ENCODE peak calls at places on chromosomes 7 and 10, in nine cellular contexts. One of them, this sample, is unnamed. For H3K4me1, the result is how much of the 10 kb centered on the place peaks cover.

GRCh38 chr10:27100800-27101347 is 580 bp upstream of the ANKRD26 start:
- DNase-seq in HCT116: no peak
- DNase-seq in fibroblast of lung: no peak
- DNase-seq in A673: peak
- DNase-seq in CD8-positive, alpha-beta T cell: peak
- DNase-seq in colonic mucosa: no peak
- DNase-seq in IMR-90: no peak
- DNase-seq in ovary: no peak
- DNase-seq in right lobe of liver: no peak
- DNase-seq in this sample: peak

GRCh38 chr10:123726826-123727225 is 60.7 kb downstream of the GPR26 start:
- DNase-seq in HCT116: no peak
- DNase-seq in fibroblast of lung: no peak
- DNase-seq in A673: no peak
- DNase-seq in CD8-positive, alpha-beta T cell: no peak
- DNase-seq in colonic mucosa: no peak
- DNase-seq in IMR-90: no peak
- DNase-seq in ovary: no peak
- DNase-seq in right lobe of liver: no peak
- DNase-seq in this sample: no peak

GRCh38 chr10:112792487-112793196 is 157.4 kb upstream of the TCF7L2 start:
- DNase-seq in HCT116: no peak
- DNase-seq in fibroblast of lung: peak
- DNase-seq in A673: peak
- DNase-seq in CD8-positive, alpha-beta T cell: no peak
- DNase-seq in colonic mucosa: peak
- DNase-seq in IMR-90: peak
- DNase-seq in ovary: no peak
- DNase-seq in right lobe of liver: no peak
- DNase-seq in this sample: peak

GRCh38 chr7:73978681-73979563 is 49.1 kb upstream of the ELN start:
- DNase-seq in HCT116: peak
- DNase-seq in fibroblast of lung: peak
- DNase-seq in A673: peak
- DNase-seq in CD8-positive, alpha-beta T cell: no peak
- DNase-seq in colonic mucosa: peak
- DNase-seq in IMR-90: no peak
- DNase-seq in ovary: no peak
- DNase-seq in right lobe of liver: peak
- DNase-seq in this sample: peak

GRCh38 chr10:121527690-121528089 is 70.6 kb downstream of the FGFR2 start:
- DNase-seq in HCT116: no peak
- DNase-seq in fibroblast of lung: peak
- DNase-seq in A673: no peak
- DNase-seq in CD8-positive, alpha-beta T cell: no peak
- DNase-seq in colonic mucosa: no peak
- DNase-seq in IMR-90: peak
- DNase-seq in ovary: peak
- DNase-seq in right lobe of liver: no peak
- DNase-seq in this sample: peak

GRCh38 chr7:106071356-106071998 is 40.6 kb downstream of the SYPL1 start:
- DNase-seq in HCT116: no peak
- DNase-seq in fibroblast of lung: no peak
- DNase-seq in A673: peak
- DNase-seq in CD8-positive, alpha-beta T cell: peak
- DNase-seq in colonic mucosa: peak
- DNase-seq in IMR-90: no peak
- DNase-seq in ovary: no peak
- DNase-seq in right lobe of liver: no peak
- DNase-seq in this sample: no peak

GRCh38 chr10:77872151-77872946 is 54.2 kb downstream of the DLG5 start:
- DNase-seq in HCT116: no peak
- DNase-seq in fibroblast of lung: peak
- DNase-seq in A673: peak
- DNase-seq in CD8-positive, alpha-beta T cell: no peak
- DNase-seq in colonic mucosa: no peak
- DNase-seq in IMR-90: peak
- DNase-seq in ovary: peak
- DNase-seq in right lobe of liver: no peak
- DNase-seq in this sample: no peak

GRCh38 chr10:95963202-95963991 is 55.6 kb downstream of the CC2D2B start:
- DNase-seq in HCT116: no peak
- DNase-seq in fibroblast of lung: no peak
- DNase-seq in A673: no peak
- DNase-seq in CD8-positive, alpha-beta T cell: no peak
- DNase-seq in colonic mucosa: no peak
- DNase-seq in IMR-90: no peak
- DNase-seq in ovary: no peak
- DNase-seq in right lobe of liver: no peak
- DNase-seq in this sample: no peak

GRCh38 chr7:101743995-101744360 is 73.4 kb upstream of the CUX1 start:
- DNase-seq in HCT116: no peak
- DNase-seq in fibroblast of lung: no peak
- DNase-seq in A673: no peak
- DNase-seq in CD8-positive, alpha-beta T cell: no peak
- DNase-seq in colonic mucosa: peak
- DNase-seq in IMR-90: no peak
- DNase-seq in ovary: no peak
- DNase-seq in right lobe of liver: no peak
- DNase-seq in this sample: peak

GRCh38 chr10:110664483-110665420 is 20.6 kb downstream of the RBM20 start:
- DNase-seq in HCT116: peak
- DNase-seq in fibroblast of lung: peak
- DNase-seq in A673: peak
- DNase-seq in CD8-positive, alpha-beta T cell: no peak
- DNase-seq in colonic mucosa: no peak
- DNase-seq in IMR-90: peak
- DNase-seq in ovary: no peak
- DNase-seq in right lobe of liver: no peak
- DNase-seq in this sample: no peak

GRCh38 chr7:150830957-150831356 is 21.4 kb upstream of the AOC1 start:
- DNase-seq in HCT116: no peak
- DNase-seq in fibroblast of lung: no peak
- DNase-seq in A673: no peak
- DNase-seq in CD8-positive, alpha-beta T cell: no peak
- DNase-seq in colonic mucosa: peak
- DNase-seq in IMR-90: no peak
- DNase-seq in ovary: no peak
- DNase-seq in right lobe of liver: peak
- DNase-seq in this sample: no peak

GRCh38 chr7:34277801-34278195 is 372.5 kb downstream of the BMPER start:
- DNase-seq in HCT116: no peak
- DNase-seq in fibroblast of lung: no peak
- DNase-seq in A673: no peak
- DNase-seq in CD8-positive, alpha-beta T cell: no peak
- DNase-seq in colonic mucosa: no peak
- DNase-seq in IMR-90: no peak
- DNase-seq in ovary: no peak
- DNase-seq in right lobe of liver: no peak
- DNase-seq in this sample: no peak

GRCh38 chr10:71242621-71243009 is 30.2 kb downstream of the UNC5B start:
- DNase-seq in HCT116: no peak
- DNase-seq in fibroblast of lung: no peak
- DNase-seq in A673: no peak
- DNase-seq in CD8-positive, alpha-beta T cell: no peak
- DNase-seq in colonic mucosa: no peak
- DNase-seq in IMR-90: no peak
- DNase-seq in ovary: no peak
- DNase-seq in right lobe of liver: no peak
- DNase-seq in this sample: no peak

GRCh38 chr7:150402671-150403321 is 23.7 kb downstream of the ZNF775 start:
- DNase-seq in HCT116: no peak
- DNase-seq in fibroblast of lung: no peak
- DNase-seq in A673: no peak
- DNase-seq in CD8-positive, alpha-beta T cell: no peak
- DNase-seq in colonic mucosa: peak
- DNase-seq in IMR-90: no peak
- DNase-seq in ovary: no peak
- DNase-seq in right lobe of liver: no peak
- DNase-seq in this sample: no peak

GRCh38 chr10:132880148-132880981 is 62.0 kb downstream of the CFAP46 start:
- DNase-seq in HCT116: no peak
- DNase-seq in fibroblast of lung: no peak
- DNase-seq in A673: no peak
- DNase-seq in CD8-positive, alpha-beta T cell: no peak
- DNase-seq in colonic mucosa: no peak
- DNase-seq in IMR-90: no peak
- DNase-seq in ovary: no peak
- DNase-seq in right lobe of liver: peak
- DNase-seq in this sample: no peak

GRCh38 chr10:108204528-108205313 is 1040.2 kb upstream of the SORCS1 start:
- DNase-seq in HCT116: no peak
- DNase-seq in fibroblast of lung: peak
- DNase-seq in A673: peak
- DNase-seq in CD8-positive, alpha-beta T cell: no peak
- DNase-seq in colonic mucosa: no peak
- DNase-seq in IMR-90: no peak
- DNase-seq in ovary: no peak
- DNase-seq in right lobe of liver: no peak
- DNase-seq in this sample: peak

GRCh38 chr10:13139150-13139549 is 22.2 kb upstream of the MCM10 start:
- DNase-seq in HCT116: no peak
- DNase-seq in fibroblast of lung: no peak
- DNase-seq in A673: no peak
- DNase-seq in CD8-positive, alpha-beta T cell: no peak
- DNase-seq in colonic mucosa: no peak
- DNase-seq in IMR-90: no peak
- DNase-seq in ovary: no peak
- DNase-seq in right lobe of liver: no peak
- DNase-seq in this sample: no peak

GRCh38 chr10:91424016-91424415 is 13.9 kb downstream of the HECTD2 start:
- DNase-seq in HCT116: no peak
- DNase-seq in fibroblast of lung: no peak
- DNase-seq in A673: no peak
- DNase-seq in CD8-positive, alpha-beta T cell: no peak
- DNase-seq in colonic mucosa: no peak
- DNase-seq in IMR-90: peak
- DNase-seq in ovary: no peak
- DNase-seq in right lobe of liver: no peak
- DNase-seq in this sample: no peak

DNA sequence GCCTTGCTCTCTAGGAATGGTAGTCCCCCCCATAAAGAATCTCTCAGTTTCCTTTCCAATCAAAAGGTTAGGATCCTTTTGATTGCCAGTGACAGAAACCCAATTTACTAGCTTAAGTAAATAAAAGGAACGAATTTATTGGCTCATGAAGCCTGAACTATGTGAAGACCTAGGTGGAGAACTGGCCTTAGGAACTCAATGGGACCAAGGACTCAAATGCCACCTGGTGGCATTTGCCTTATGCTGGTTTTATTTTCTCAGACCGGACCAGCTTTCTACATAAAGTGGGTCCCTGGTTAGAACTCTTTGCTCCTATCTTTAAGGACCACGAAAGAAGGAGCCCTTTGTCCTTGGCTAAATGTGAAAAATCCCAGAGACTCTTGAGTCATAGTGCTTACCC is 25.4 kb downstream of the CFTR start:
- DNase-seq in HCT116: no peak
- DNase-seq in fibroblast of lung: no peak
- DNase-seq in A673: no peak
- DNase-seq in CD8-positive, alpha-beta T cell: no peak
- DNase-seq in colonic mucosa: no peak
- DNase-seq in IMR-90: no peak
- DNase-seq in ovary: no peak
- DNase-seq in right lobe of liver: no peak
- DNase-seq in this sample: no peak
- TF ChIP-seq CTCF in HCT116: no peak
- TF ChIP-seq CTCF in fibroblast of lung: no peak
- TF ChIP-seq CTCF in A673: no peak
- TF ChIP-seq CTCF in CD8-positive, alpha-beta T cell: no peak
- TF ChIP-seq CTCF in colonic mucosa: no peak
- TF ChIP-seq CTCF in IMR-90: no peak
- TF ChIP-seq CTCF in ovary: no peak
- TF ChIP-seq CTCF in right lobe of liver: peak
- TF ChIP-seq CTCF in this sample: no peak

GRCh38 chr10:11154809-11155208 is 137.1 kb downstream of the CELF2 start:
- DNase-seq in HCT116: no peak
- DNase-seq in fibroblast of lung: no peak
- DNase-seq in A673: no peak
- DNase-seq in CD8-positive, alpha-beta T cell: no peak
- DNase-seq in colonic mucosa: no peak
- DNase-seq in IMR-90: peak
- DNase-seq in ovary: no peak
- DNase-seq in right lobe of liver: no peak
- DNase-seq in this sample: peak
- H3K4me1 ChIP-seq in HCT116: under half
- H3K4me1 ChIP-seq in fibroblast of lung: under half
- H3K4me1 ChIP-seq in A673: under half
- H3K4me1 ChIP-seq in CD8-positive, alpha-beta T cell: half or more
- H3K4me1 ChIP-seq in colonic mucosa: under half
- H3K4me1 ChIP-seq in IMR-90: under half
- H3K4me1 ChIP-seq in ovary: under half
- H3K4me1 ChIP-seq in right lobe of liver: under half
- H3K4me1 ChIP-seq in this sample: under half

GRCh38 chr7:158975526-158976467 is 119.4 kb downstream of the DYNC2I1 start:
- DNase-seq in HCT116: no peak
- DNase-seq in fibroblast of lung: no peak
- DNase-seq in A673: peak
- DNase-seq in CD8-positive, alpha-beta T cell: peak
- DNase-seq in colonic mucosa: no peak
- DNase-seq in IMR-90: no peak
- DNase-seq in ovary: no peak
- DNase-seq in right lobe of liver: no peak
- DNase-seq in this sample: peak
- TF ChIP-seq CTCF in HCT116: no peak
- TF ChIP-seq CTCF in fibroblast of lung: no peak
- TF ChIP-seq CTCF in A673: peak
- TF ChIP-seq CTCF in CD8-positive, alpha-beta T cell: no peak
- TF ChIP-seq CTCF in colonic mucosa: no peak
- TF ChIP-seq CTCF in IMR-90: no peak
- TF ChIP-seq CTCF in ovary: no peak
- TF ChIP-seq CTCF in right lobe of liver: no peak
- TF ChIP-seq CTCF in this sample: no peak

GRCh38 chr10:103852856-103853255 is 2.5 kb downstream of the SH3PXD2A start:
- DNase-seq in HCT116: no peak
- DNase-seq in fibroblast of lung: peak
- DNase-seq in A673: no peak
- DNase-seq in CD8-positive, alpha-beta T cell: no peak
- DNase-seq in colonic mucosa: peak
- DNase-seq in IMR-90: peak
- DNase-seq in ovary: no peak
- DNase-seq in right lobe of liver: no peak
- DNase-seq in this sample: no peak

GRCh38 chr10:103849880-103850571 is 5.3 kb downstream of the SH3PXD2A start:
- DNase-seq in HCT116: no peak
- DNase-seq in fibroblast of lung: peak
- DNase-seq in A673: no peak
- DNase-seq in CD8-positive, alpha-beta T cell: no peak
- DNase-seq in colonic mucosa: peak
- DNase-seq in IMR-90: peak
- DNase-seq in ovary: no peak
- DNase-seq in right lobe of liver: no peak
- DNase-seq in this sample: no peak

GRCh38 chr10:103852189-103852711 is 3.1 kb downstream of the SH3PXD2A start:
- DNase-seq in HCT116: no peak
- DNase-seq in fibroblast of lung: peak
- DNase-seq in A673: no peak
- DNase-seq in CD8-positive, alpha-beta T cell: no peak
- DNase-seq in colonic mucosa: peak
- DNase-seq in IMR-90: peak
- DNase-seq in ovary: peak
- DNase-seq in right lobe of liver: no peak
- DNase-seq in this sample: no peak

GRCh38 chr10:103850572-103850895 is 4.8 kb downstream of the SH3PXD2A start:
- DNase-seq in HCT116: no peak
- DNase-seq in fibroblast of lung: no peak
- DNase-seq in A673: no peak
- DNase-seq in CD8-positive, alpha-beta T cell: no peak
- DNase-seq in colonic mucosa: peak
- DNase-seq in IMR-90: no peak
- DNase-seq in ovary: no peak
- DNase-seq in right lobe of liver: no peak
- DNase-seq in this sample: no peak

GRCh38 chr10:103851261-103851660 is 4.1 kb downstream of the SH3PXD2A start:
- DNase-seq in HCT116: no peak
- DNase-seq in fibroblast of lung: no peak
- DNase-seq in A673: no peak
- DNase-seq in CD8-positive, alpha-beta T cell: no peak
- DNase-seq in colonic mucosa: peak
- DNase-seq in IMR-90: no peak
- DNase-seq in ovary: no peak
- DNase-seq in right lobe of liver: no peak
- DNase-seq in this sample: no peak
- H3K4me1 ChIP-seq in HCT116: under half
- H3K4me1 ChIP-seq in fibroblast of lung: under half
- H3K4me1 ChIP-seq in A673: under half
- H3K4me1 ChIP-seq in CD8-positive, alpha-beta T cell: under half
- H3K4me1 ChIP-seq in colonic mucosa: half or more
- H3K4me1 ChIP-seq in IMR-90: under half
- H3K4me1 ChIP-seq in ovary: under half
- H3K4me1 ChIP-seq in right lobe of liver: under half
- H3K4me1 ChIP-seq in this sample: under half